ENCODE peak calls at places on chromosome X, in seven cellular contexts. D is AG09309, R is fibroblast of lung, G is OCI-LY7, S is fibroblast of mammary gland, K is ovary, T is IMR-90. W is an unnamed sample.
A peak's percentile ranks its signal among the peaks of the same experiment; 100 is the strongest.

GRCh38 chrX:12439396-12439795 is 301.1 kb downstream of the FRMPD4 start:
- DNase-seq in S (no peak), R (no peak), T (no peak), G (no peak), D (no peak), K (no peak), W (no peak)

GRCh38 chrX:125003746-125004446 is 315.8 kb upstream of the TEX13C start:
- DNase-seq in R (no peak), D (no peak), S (no peak), K (no peak), G (no peak), T (no peak), W (no peak)

GRCh38 chrX:42237956-42238355 is 314.6 kb upstream of the CASK start:
- DNase-seq in K (no peak), R (peak; percentile 7), S (no peak), T (peak; percentile 13), D (no peak), G (no peak), W (no peak)

GRCh38 chrX:17521871-17522693 is 147.1 kb downstream of the NHS start:
- DNase-seq in T (peak; percentile 45), G (no peak), S (peak; percentile 61), K (peak; percentile 43), D (no peak), R (peak; percentile 51), W (peak; percentile 6)

GRCh38 chrX:9656277-9656676 is 109.4 kb downstream of the GPR143 start:
- DNase-seq in G (no peak), R (peak; percentile 16), K (no peak), T (peak; percentile 31), S (no peak), D (no peak), W (peak; percentile 41)

GRCh38 chrX:57134702-57135101 is 2.5 kb downstream of the SPIN2A start:
- DNase-seq in T (no peak), R (no peak), K (no peak), S (no peak), D (no peak), G (no peak), W (no peak)

GRCh38 chrX:53442322-53442631 is 8.1 kb upstream of the HSD17B10 start:
- DNase-seq in T (no peak), D (no peak), K (no peak), G (no peak), S (no peak), R (no peak), W (no peak)

GRCh38 chrX:135384161-135384836 is 37.4 kb upstream of the SMIM10L2A start:
- DNase-seq in R (no peak), S (no peak), K (no peak), D (no peak), T (no peak), G (no peak), W (no peak)

GRCh38 chrX:63719633-63720032 is 65.4 kb downstream of the ARHGEF9 start:
- DNase-seq in D (no peak), K (no peak), S (no peak), R (no peak), G (no peak), T (no peak), W (no peak)

GRCh38 chrX:135914404-135914803 is 20.9 kb downstream of the SAGE1 start:
- DNase-seq in T (no peak), K (no peak), R (no peak), S (no peak), G (no peak), D (no peak), W (no peak)

GRCh38 chrX:30570505-30570904 is 7.1 kb downstream of the TASL start:
- DNase-seq in S (peak; percentile 29), D (peak; percentile 1), K (no peak), R (peak; percentile 33), G (peak; percentile 34), T (peak; percentile 26), W (peak; percentile 40)

GRCh38 chrX:72714471-72714916 is 388 bp upstream of the PHKA1 start:
- DNase-seq in T (peak; percentile 62), S (peak; percentile 77), D (peak; percentile 29), R (peak; percentile 88), G (no peak), K (peak; percentile 83), W (no peak)

GRCh38 chrX:97987979-97988378 is 1104.3 kb downstream of the RPA4 start:
- DNase-seq in D (no peak), R (no peak), G (peak; percentile 32), K (no peak), S (no peak), T (no peak), W (no peak)

GRCh38 chrX:139864613-139865012 is 68.2 kb downstream of the ATP11C start:
- DNase-seq in R (no peak), K (no peak), S (no peak), D (no peak), T (no peak), G (no peak), W (no peak)

GRCh38 chrX:72317139-72317538 is 11.4 kb upstream of the CITED1 start:
- DNase-seq in G (no peak), D (no peak), S (no peak), K (no peak), R (no peak), T (no peak), W (no peak)

GRCh38 chrX:16137416-16138107 is 14.2 kb downstream of the GRPR start:
- DNase-seq in R (no peak), K (no peak), S (no peak), G (peak; percentile 31), T (no peak), D (no peak), W (peak; percentile 27)

GRCh38 chrX:93422693-93423092 is 250.7 kb downstream of the NAP1L3 start:
- DNase-seq in S (peak; percentile 14), D (no peak), R (peak; percentile 6), T (peak; percentile 1), K (no peak), G (peak; percentile 1), W (peak; percentile 2)

GRCh38 chrX:13380230-13380629 is 60.4 kb upstream of the ATXN3L start:
- DNase-seq in K (no peak), S (peak; percentile 70), R (peak; percentile 25), G (no peak), D (no peak), T (peak; percentile 69), W (no peak)

GRCh38 chrX:23901805-23902204 is 5.9 kb downstream of the APOO start:
- DNase-seq in T (peak; percentile 77), K (no peak), S (peak; percentile 85), R (peak; percentile 87), D (no peak), G (peak; percentile 71), W (peak; percentile 77)

GRCh38 chrX:23631136-23631535 is 36.2 kb upstream of the PRDX4 start:
- DNase-seq in R (no peak), K (no peak), S (peak; percentile 12), T (peak; percentile 20), D (no peak), G (no peak), W (no peak)

GRCh38 chrX:46831620-46832327 is 5.1 kb upstream of the RP2 start:
- DNase-seq in T (peak; percentile 72), S (peak; percentile 81), D (no peak), G (no peak), R (peak; percentile 79), K (no peak), W (no peak)

GRCh38 chrX:43805579-43805978 is 76.7 kb downstream of the MAOB start:
- DNase-seq in G (no peak), K (no peak), S (peak; percentile 41), D (no peak), R (peak; percentile 52), T (no peak), W (no peak)

GRCh38 chrX:78710146-78710545 is 37.4 kb upstream of the LPAR4 start:
- DNase-seq in K (no peak), D (no peak), G (no peak), T (peak; percentile 16), S (peak; percentile 8), R (peak; percentile 31), W (no peak)

GRCh38 chrX:12895856-12896255 is 10.6 kb upstream of the TLR8 start:
- DNase-seq in S (no peak), D (no peak), G (no peak), R (no peak), T (peak; percentile 28), K (no peak), W (no peak)

GRCh38 chrX:114221445-114221844 is 362.4 kb upstream of the HTR2C start:
- DNase-seq in T (no peak), K (no peak), R (no peak), G (no peak), S (no peak), D (no peak), W (no peak)
- H3K4me3 ChIP-seq in T (no peak overlapping the region), K (no peak overlapping the region), R (no peak overlapping the region), G (no peak overlapping the region), S (no peak overlapping the region), D (no peak overlapping the region), W (no peak overlapping the region)

GRCh38 chrX:40170830-40171512 is 73.2 kb upstream of the BCOR start:
- DNase-seq in K (no peak), T (no peak), D (no peak), S (no peak), G (peak; percentile 62), R (no peak), W (peak; percentile 60)
- H3K4me3 ChIP-seq in K (peak overlapping the region; percentile 39), T (no peak overlapping the region), D (peak overlapping the region; percentile 44), S (no peak overlapping the region), G (peak overlapping the region; percentile 74), R (peak overlapping the region; percentile 11), W (peak overlapping the region; percentile 59)

GRCh38 chrX:150508018-150508417 is 60.4 kb upstream of the MTM1 start:
- DNase-seq in T (no peak), R (no peak), D (no peak), K (no peak), G (no peak), S (no peak), W (no peak)

GRCh38 chrX:150506486-150506885 is 61.9 kb upstream of the MTM1 start:
- DNase-seq in K (no peak), T (no peak), G (no peak), R (no peak), D (no peak), S (no peak), W (no peak)

GRCh38 chrX:150506020-150506419 is 62.4 kb upstream of the MTM1 start:
- DNase-seq in K (no peak), T (no peak), G (no peak), D (no peak), S (no peak), R (no peak), W (no peak)

GRCh38 chrX:150508461-150509367 is 59.7 kb upstream of the MTM1 start:
- DNase-seq in R (peak; percentile 51), D (no peak), K (peak; percentile 82), G (no peak), T (peak; percentile 10), S (peak; percentile 28), W (no peak)

DNA sequence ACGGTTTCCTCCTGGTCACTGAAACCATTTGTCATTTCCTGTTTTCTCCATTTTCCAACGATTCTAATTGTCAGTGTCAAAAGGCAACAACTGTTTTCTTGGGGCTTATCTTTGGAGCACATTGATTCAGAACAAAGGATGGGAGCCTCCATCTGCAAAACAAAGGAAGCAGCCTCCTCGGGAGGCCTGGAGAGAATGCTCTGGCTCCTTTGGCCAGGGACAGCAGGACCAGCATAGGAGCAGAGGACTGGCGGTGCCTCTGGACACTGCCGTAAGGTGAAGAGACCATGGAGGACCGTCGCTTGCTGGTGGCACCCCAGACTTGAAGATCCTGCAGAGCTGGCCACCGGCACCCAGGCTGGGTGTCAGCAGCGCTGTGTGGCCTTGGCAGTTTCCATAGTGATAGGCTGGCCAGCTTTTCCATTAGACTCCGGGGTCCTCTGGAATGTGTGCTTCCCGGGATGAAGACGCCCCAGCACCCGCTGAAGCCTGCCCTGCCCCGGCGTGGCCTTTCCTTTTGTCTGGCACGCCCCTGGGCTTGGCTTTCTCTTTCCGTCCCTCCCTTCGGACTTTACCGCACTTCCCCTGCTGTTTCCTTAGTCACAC is 61.1 kb upstream of the MTM1 start:
- DNase-seq in T (no peak), D (no peak), S (no peak), K (peak; percentile 64), G (no peak), R (no peak), W (no peak)
- H3K4me3 ChIP-seq in T (no peak overlapping the region), D (no peak overlapping the region), S (no peak overlapping the region), K (no peak overlapping the region), G (no peak overlapping the region), R (no peak overlapping the region), W (no peak overlapping the region)

GRCh38 chrX:71144651-71145050 is at the start of gene NLGN3:
- DNase-seq in K (peak; percentile 65), S (no peak), G (no peak), R (peak; percentile 0), T (no peak), D (no peak), W (no peak)
- H3K4me3 ChIP-seq in K (peak within 1 kb of the TSS; percentile 20), S (no peak within 1 kb of the TSS), G (no peak within 1 kb of the TSS), R (no peak within 1 kb of the TSS), T (no peak within 1 kb of the TSS), D (no peak within 1 kb of the TSS), W (no peak within 1 kb of the TSS)

W was measured in GM12865.